ENCODE peak calls at places on chromosomes 4 and X, in five cellular contexts. W, F, Y, U and L are unnamed samples.

GRCh38 chr4:110587666-110588285 is 35.1 kb downstream of the PITX2 start:
- DNase-seq in U (no peak), Y (no peak), F (no peak), W (peak), L (no peak)

GRCh38 chrX:70769659-70770232 is 138.8 kb downstream of the TEX11 start:
- DNase-seq in U (peak), F (no peak), W (no peak), Y (peak), L (peak)

GRCh38 chr4:1872918-1873269 is 1.7 kb downstream of the NSD2 start:
- DNase-seq in F (peak), U (peak), W (no peak), Y (peak), L (peak)

GRCh38 chr4:99087887-99088484 is 602 bp downstream of the ADH5 start:
- DNase-seq in U (peak), F (no peak), W (peak), Y (peak), L (peak)

GRCh38 chr4:123952530-123953274 is 556.1 kb downstream of the SPRY1 start:
- DNase-seq in F (no peak), U (peak), W (no peak), Y (peak), L (no peak)

GRCh38 chr4:172736046-172736445 is 432.6 kb upstream of the GALNT7 start:
- DNase-seq in Y (no peak), U (no peak), F (no peak), W (no peak), L (no peak)

GRCh38 chr4:150641604-150642003 is 59.7 kb downstream of the MAB21L2 start:
- DNase-seq in F (no peak), U (no peak), Y (no peak), W (no peak), L (no peak)

GRCh38 chr4:84875636-84876371 is 90.7 kb downstream of the WDFY3 start:
- DNase-seq in U (peak), W (no peak), F (no peak), Y (peak), L (no peak)

GRCh38 chr4:18645356-18645755 is 623.8 kb upstream of the LCORL start:
- DNase-seq in W (no peak), U (no peak), F (no peak), Y (no peak), L (no peak)

GRCh38 chr4:169251291-169252235 is 19.2 kb downstream of the SH3RF1 start:
- DNase-seq in F (no peak), W (no peak), U (peak), Y (no peak), L (no peak)

GRCh38 chr4:159780196-159780922 is 677.5 kb downstream of the RAPGEF2 start:
- DNase-seq in Y (no peak), U (no peak), F (no peak), W (no peak), L (no peak)

GRCh38 chrX:53194308-53194707 is 30.7 kb downstream of the KDM5C start:
- DNase-seq in W (no peak), U (no peak), F (no peak), Y (no peak), L (no peak)

GRCh38 chr4:149347139-149347538 is 468.5 kb downstream of the IQCM start:
- DNase-seq in Y (peak), W (no peak), F (no peak), U (peak), L (no peak)

GRCh38 chrX:17692709-17693346 is 44.5 kb upstream of the SCML1 start:
- DNase-seq in Y (peak), W (peak), U (peak), F (peak), L (no peak)

GRCh38 chr4:128802680-128803628 is 6.5 kb upstream of the JADE1 start:
- DNase-seq in U (no peak), W (peak), F (no peak), Y (no peak), L (no peak)

GRCh38 chr4:179671609-179672008 is 2229.4 kb upstream of the AGA start:
- DNase-seq in U (no peak), Y (peak), F (no peak), W (no peak), L (no peak)

GRCh38 chr4:42610941-42611340 is 46.0 kb downstream of the ATP8A1 start:
- DNase-seq in F (no peak), W (no peak), U (no peak), Y (no peak), L (no peak)

GRCh38 chr4:83851261-83852084 is 315.6 kb downstream of the GPAT3 start:
- DNase-seq in U (peak), Y (peak), W (peak), F (no peak), L (no peak)

GRCh38 chr4:112514449-112515277 is 1.3 kb downstream of the NEUROG2 start:
- DNase-seq in W (peak), Y (no peak), U (no peak), F (no peak), L (no peak)

GRCh38 chr4:169238445-169238844 is 32.3 kb downstream of the SH3RF1 start:
- DNase-seq in F (no peak), Y (peak), W (no peak), U (peak), L (no peak)

GRCh38 chr4:112270643-112271484 is 14.8 kb downstream of the TIFA start:
- DNase-seq in W (no peak), U (peak), F (no peak), Y (peak), L (no peak)

GRCh38 chr4:83522239-83522638 is 13.7 kb upstream of the GPAT3 start:
- DNase-seq in F (no peak), Y (no peak), W (no peak), U (no peak), L (no peak)

GRCh38 chr4:109658871-109659410 is 44.3 kb downstream of the CASP6 start:
- DNase-seq in F (no peak), W (no peak), U (peak), Y (peak), L (no peak)

GRCh38 chrX:2388669-2389068 is 112.1 kb downstream of the DHRSX start:
- DNase-seq in W (no peak), F (no peak), Y (no peak), U (no peak), L (no peak)

GRCh38 chrX:43505759-43506158 is 150.3 kb upstream of the MAOA start:
- DNase-seq in F (no peak), W (no peak), Y (no peak), U (no peak), L (no peak)

GRCh38 chr4:96194993-96195392 is 355.1 kb downstream of the PDHA2 start:
- DNase-seq in Y (no peak), F (no peak), W (no peak), U (no peak), L (no peak)

GRCh38 chrX:68720851-68721250 is 73.4 kb downstream of the STARD8 start:
- DNase-seq in U (no peak), Y (no peak), F (no peak), W (no peak), L (no peak)

GRCh38 chrX:68721546-68721945 is 74.1 kb downstream of the STARD8 start:
- DNase-seq in W (no peak), U (no peak), Y (no peak), F (no peak), L (no peak)

GRCh38 chrX:68718443-68718820 is 71.0 kb downstream of the STARD8 start:
- DNase-seq in U (no peak), W (no peak), F (no peak), Y (no peak), L (no peak)

GRCh38 chrX:68719181-68719903 is 71.9 kb downstream of the STARD8 start:
- DNase-seq in U (no peak), F (no peak), Y (no peak), W (no peak), L (no peak)

GRCh38 chrX:68719904-68720614 is 72.6 kb downstream of the STARD8 start:
- DNase-seq in F (no peak), W (no peak), U (peak), Y (no peak), L (no peak)
- TF ChIP-seq CTCF in F (peak), W (no peak), U (peak), Y (peak), L (no peak)

DNA sequence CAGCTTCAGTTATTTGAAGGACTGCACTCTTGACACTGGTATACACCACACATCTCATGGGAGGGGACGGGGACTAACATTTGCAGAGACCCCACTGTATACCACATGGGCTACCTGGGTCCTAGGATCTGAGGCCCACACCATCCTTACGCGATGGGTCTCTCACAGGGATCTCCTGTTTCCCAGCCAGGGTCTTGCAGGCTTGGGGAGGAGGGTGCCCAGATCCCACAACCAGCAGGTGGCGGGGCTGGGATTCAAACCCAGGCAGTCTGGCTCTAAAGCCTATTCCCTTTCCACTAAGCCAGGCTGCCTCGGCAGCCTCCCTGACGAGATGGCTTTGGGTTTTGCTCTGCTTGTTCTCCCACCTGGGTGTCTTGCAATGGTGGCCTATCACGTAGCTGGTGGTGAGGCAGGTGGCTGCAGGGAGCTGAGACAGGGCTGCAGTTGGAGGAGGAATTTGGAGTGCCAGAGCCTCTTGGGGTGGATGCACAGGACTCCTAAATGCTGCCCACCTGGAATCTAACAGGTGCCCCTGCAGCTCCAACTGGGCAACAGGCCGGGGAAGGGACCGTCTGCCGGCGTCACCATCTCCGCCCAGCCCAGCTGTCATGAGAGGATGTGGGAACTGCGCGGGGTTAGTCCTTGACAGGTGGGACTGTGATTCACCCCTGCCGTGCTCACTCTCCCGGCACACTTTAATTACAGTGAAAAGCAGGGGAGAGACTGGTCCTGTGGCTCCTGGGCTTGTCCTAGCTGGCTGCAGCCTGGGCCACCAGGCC is 110.7 kb downstream of the PSAPL1 start:
- DNase-seq in U (no peak), Y (no peak), W (no peak), F (no peak), L (no peak)
- TF ChIP-seq CTCF in U (no peak), Y (peak), W (no peak), F (no peak), L (no peak)

DNA sequence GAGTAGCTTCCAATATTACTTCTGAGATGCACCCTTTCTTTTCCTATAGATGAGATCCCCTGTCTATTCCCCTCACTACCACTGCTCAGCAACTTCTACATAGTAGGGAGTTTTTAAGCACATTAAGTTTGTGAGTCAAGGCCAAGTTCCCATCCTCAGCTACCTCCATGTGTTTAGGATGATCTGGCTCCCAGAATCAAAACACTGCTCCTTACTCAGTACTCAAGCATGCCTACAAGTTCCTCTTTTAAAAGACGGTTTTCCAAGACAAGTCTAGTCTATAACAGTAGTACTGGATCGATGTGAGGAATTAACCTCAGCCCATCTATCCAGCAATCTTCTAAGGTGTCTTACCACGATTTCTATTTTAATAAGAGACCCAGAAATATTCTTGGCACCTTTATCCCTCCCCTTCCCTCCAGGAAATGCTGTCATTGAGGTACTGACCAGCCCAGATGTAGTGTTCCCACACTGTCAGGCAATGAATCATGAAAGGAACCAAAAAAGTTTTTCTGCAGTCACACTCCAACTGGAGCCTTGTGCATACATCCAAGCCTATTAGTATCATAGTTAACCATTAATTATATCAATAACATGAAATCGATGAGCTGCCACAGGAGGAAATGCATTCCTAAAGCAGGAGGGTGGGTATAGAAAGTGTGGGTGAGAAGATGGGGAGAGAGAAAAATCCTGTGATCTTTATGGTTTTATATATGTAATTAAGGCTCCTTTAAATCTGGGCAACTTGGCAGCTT is 29.6 kb downstream of the AREG start:
- DNase-seq in U (peak), Y (peak), F (no peak), W (no peak), L (no peak)
- TF ChIP-seq CTCF in U (no peak), Y (no peak), F (no peak), W (no peak), L (no peak)

DNA sequence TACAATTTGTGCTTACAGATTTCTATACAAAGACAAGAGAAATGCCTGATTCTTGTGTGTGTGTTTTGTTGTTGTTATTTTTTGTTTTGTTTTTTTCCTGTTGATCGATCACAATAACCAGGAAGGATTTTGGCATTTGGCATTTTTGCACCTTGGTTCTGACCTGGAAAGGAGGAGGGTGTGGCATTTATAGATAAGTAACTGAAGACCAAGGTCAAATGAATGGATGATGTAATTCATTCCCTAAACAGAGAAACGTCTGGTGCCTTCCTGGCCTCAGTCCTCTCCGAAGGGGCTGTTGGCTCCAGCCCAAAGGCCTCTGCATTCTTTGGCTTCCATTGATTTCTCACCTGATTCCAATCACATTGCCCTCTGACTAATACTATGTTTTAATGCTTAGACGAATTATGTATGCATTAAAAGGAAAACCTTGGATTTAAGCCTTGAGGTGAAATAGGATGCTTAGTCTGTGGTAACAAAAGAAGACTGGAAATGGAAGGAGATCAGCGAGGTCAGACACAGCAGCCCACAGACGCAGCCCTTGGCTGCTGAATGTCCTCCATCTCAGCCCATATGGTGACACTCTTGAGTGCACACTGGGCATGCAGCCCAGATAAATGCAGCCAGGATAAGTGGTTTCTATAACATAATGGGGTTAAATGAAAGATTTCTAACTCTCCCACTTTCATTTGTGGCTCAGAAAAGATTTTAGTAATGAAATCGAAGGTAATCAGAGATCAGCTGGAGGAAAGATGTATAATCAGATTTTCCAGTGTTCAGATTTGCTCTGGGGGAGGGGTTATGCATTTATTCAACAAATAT is 60.5 kb upstream of the TRIM2 start:
- DNase-seq in U (peak), Y (peak), F (peak), W (no peak), L (no peak)
- TF ChIP-seq CTCF in U (no peak), Y (no peak), F (no peak), W (no peak), L (no peak)

DNA sequence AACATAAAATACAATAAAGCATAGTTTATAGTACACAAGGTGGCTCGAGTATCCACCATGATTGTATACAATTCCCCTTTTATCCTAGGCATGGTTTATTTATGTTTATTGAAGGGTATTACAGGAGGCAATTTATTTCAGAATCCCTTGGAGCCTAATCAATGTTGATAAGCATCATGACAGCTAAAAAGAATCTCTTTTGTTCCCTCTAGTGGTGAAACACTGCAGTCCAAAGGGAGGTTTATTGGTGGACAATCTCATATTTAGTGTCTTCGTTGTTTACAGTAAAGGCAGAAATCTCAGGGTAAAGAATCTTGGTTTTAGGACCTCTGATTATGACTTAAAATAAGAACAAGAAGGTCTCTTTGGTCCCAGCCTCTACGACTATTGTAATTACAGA is 1712.5 kb downstream of the C4orf33 start:
- DNase-seq in F (no peak), Y (no peak), W (no peak), U (peak), L (no peak)
- TF ChIP-seq CTCF in F (no peak), Y (peak), W (no peak), U (peak), L (peak)

DNA sequence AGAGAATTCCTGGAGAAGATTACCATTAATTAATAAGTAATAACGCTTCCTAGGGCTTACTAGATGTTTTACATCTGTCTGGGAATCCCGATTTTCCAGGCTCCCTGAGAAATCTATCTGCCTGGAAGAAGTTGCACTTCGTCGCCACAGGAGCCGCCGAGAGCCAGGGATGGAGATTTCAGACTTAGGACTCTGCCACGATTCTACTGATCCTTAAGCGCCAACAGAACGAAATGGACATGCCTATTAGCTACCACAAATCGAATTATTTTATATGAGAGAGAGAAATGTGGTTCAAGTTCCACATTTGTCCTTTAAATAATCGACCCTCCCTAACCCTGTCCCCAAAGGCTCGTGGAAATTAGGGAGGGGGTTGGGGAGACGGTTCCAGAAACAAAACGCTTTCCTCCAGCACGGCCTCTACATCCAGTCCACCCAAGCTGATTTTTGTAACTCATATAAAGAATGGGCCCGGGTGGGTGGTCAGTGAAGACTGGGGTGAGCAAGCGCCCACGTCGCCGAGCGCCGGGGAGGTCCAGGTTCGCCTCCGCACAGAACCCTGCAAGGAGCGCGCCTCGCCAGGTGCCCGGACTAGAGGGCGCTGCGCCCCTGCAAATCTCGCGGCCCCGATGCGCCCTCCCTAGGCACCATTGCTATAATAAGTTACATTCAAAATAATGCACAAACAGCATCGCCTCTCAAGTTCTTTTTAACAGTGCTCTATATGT is 1.9 kb upstream of the FAT1 start:
- DNase-seq in U (peak), Y (peak), W (peak), F (no peak), L (no peak)
- TF ChIP-seq CTCF in U (peak), Y (peak), W (no peak), F (peak), L (no peak)

DNA sequence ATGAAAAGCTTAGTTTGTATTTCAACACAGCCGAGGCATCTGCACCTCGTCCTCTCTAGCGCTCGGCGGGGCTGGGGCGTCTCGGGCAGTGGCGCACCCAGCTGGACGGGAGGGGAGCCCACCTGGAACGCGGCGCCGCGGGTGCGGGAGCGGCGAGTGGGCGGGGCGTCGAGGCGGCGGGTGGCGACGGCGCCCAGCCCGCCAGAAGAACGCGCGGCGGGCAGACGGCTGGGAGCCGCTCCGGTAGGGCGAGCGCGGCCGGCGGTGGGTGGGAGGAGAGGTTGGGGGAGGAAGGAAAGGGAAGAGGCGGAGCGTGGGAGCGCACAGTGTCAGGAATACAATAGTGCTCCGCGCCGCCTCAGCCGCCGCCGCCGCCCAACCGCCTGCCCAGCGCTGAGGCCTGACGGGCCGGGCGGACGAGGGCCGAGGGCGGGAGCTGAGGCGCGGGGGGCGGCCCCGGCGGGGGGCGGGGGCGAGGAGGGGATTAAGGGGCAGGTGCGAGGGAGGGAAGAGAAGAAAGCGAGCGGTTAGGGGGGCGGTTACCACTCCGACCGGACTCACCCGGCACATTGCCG is at the start of gene JADE3:
- DNase-seq in U (peak), W (peak), F (no peak), Y (peak), L (peak)
- TF ChIP-seq CTCF in U (no peak), W (no peak), F (no peak), Y (no peak), L (peak)

GRCh38 chr4:155973639-155974475 is 20.2 kb upstream of the CTSO start:
- DNase-seq in W (no peak), Y (peak), F (no peak), U (peak), L (no peak)

GRCh38 chr4:155974476-155974749 is 20.7 kb upstream of the CTSO start:
- DNase-seq in U (no peak), W (no peak), Y (peak), F (no peak), L (peak)

GRCh38 chr4:155974957-155975356 is 21.3 kb upstream of the CTSO start:
- DNase-seq in U (no peak), F (no peak), W (no peak), Y (no peak), L (no peak)

GRCh38 chr4:155967098-155967497 is 13.4 kb upstream of the CTSO start:
- DNase-seq in Y (peak), U (peak), F (no peak), W (no peak), L (no peak)

GRCh38 chr4:155972098-155972497 is 18.4 kb upstream of the CTSO start:
- DNase-seq in U (peak), Y (peak), W (peak), F (no peak), L (no peak)
- TF ChIP-seq CTCF in U (peak), Y (peak), W (no peak), F (peak), L (peak)